ENCODE peak calls at places on chromosomes 2 and 18, in nine cellular contexts. A is A549, F is IMR-90, Q is spleen, G is ovary, Z is HCT116, S is body of pancreas, E is sigmoid colon, K is upper lobe of left lung. X is an unnamed sample.

GRCh38 chr2:99680946-99681345 is 191.1 kb upstream of the REV1 start:
- DNase-seq in K (no peak), Z (no peak), F (peak; percentile 82), S (no peak), A (no peak), Q (no peak), G (no peak), E (no peak), X (no peak)

GRCh38 chr2:64542071-64543005 is 18.2 kb downstream of the AFTPH start:
- DNase-seq in F (no peak), E (no peak), K (no peak), G (no peak), S (no peak), Z (no peak), A (no peak), Q (no peak), X (no peak)

GRCh38 chr2:128260239-128261138 is 58.2 kb downstream of the HS6ST1 start:
- DNase-seq in G (no peak), E (no peak), S (no peak), F (peak; percentile 81), Z (peak; percentile 4), A (no peak), K (peak; percentile 70), Q (no peak), X (no peak)

GRCh38 chr2:238642973-238643372 is 204.9 kb upstream of the TWIST2 start:
- DNase-seq in G (no peak), F (no peak), Q (no peak), S (no peak), E (no peak), Z (no peak), K (no peak), A (no peak), X (no peak)

GRCh38 chr18:61334491-61334850 is 1.2 kb downstream of the CDH20 start:
- DNase-seq in S (no peak), K (no peak), F (no peak), G (no peak), E (no peak), Z (no peak), Q (no peak), A (no peak), X (no peak)

GRCh38 chr2:167140767-167141166 is 252.5 kb downstream of the XIRP2 start:
- DNase-seq in A (no peak), E (no peak), F (peak; percentile 100), K (no peak), Z (peak; percentile 71), S (no peak), G (no peak), Q (no peak), X (no peak)

GRCh38 chr18:59148192-59148591 is 8.5 kb downstream of the SEC11C start:
- DNase-seq in A (no peak), F (no peak), K (no peak), G (no peak), E (no peak), Q (no peak), Z (no peak), S (peak; percentile 59), X (no peak)

GRCh38 chr2:61017556-61018318 is at the start of the genes PEX13 and PUS10:
- DNase-seq in K (peak; percentile 87), E (peak; percentile 83), G (peak; percentile 79), Z (peak; percentile 73), Q (peak; percentile 91), S (peak; percentile 75), F (peak; percentile 69), A (peak; percentile 93), X (peak; percentile 22)

GRCh38 chr18:3177902-3178687 is 41.7 kb downstream of the MYOM1 start:
- DNase-seq in K (no peak), F (peak; percentile 19), A (no peak), Z (no peak), S (no peak), G (no peak), E (peak; percentile 80), Q (peak; percentile 85), X (peak; percentile 41)
- TF ChIP-seq POLR2A in K (no peak), F (no peak), A (no peak), Z (no peak), S (peak; percentile 13), G (no peak), E (no peak), Q (no peak), X (no peak)

DNA sequence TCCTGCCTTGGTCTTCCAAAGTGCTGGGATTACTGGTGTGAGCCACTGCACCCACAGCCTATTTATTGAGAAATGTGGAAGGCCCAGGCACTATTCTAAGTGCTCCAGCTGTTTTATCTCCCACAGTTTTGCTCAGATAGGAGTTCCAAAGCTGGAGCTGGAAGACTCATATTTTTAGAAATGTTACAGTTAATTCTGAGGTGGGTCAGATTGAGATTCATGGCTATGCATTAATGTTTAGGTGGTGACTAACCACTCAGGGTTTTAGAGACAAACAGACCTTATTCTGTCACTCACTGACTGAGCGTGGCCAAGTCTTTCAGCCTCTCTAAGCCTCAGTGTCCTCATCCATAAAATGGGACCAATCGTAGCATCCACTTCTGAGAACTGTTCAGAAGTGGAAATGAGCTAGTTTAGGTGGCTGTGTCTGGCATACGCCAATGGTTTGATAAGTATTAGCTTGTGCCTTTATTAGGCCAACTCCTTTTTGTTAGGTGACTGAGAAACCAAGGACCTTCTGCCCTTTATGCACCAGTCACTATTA is 4.3 kb upstream of the CASP8 start:
- DNase-seq in G (no peak), S (no peak), A (no peak), K (no peak), Q (no peak), Z (no peak), F (peak; percentile 60), E (no peak), X (no peak)
- H3K4me1 ChIP-seq in G (peaks cover 5% of the 10 kb centered on the region), S (peaks cover 16% of the 10 kb centered on the region), A (peaks cover 41% of the 10 kb centered on the region), K (peaks cover 40% of the 10 kb centered on the region), Q (peaks cover 91% of the 10 kb centered on the region), Z (peaks cover 55% of the 10 kb centered on the region), F (peaks cover 9% of the 10 kb centered on the region), E (peaks cover 21% of the 10 kb centered on the region), X (peaks cover 69% of the 10 kb centered on the region)

GRCh38 chr18:11750171-11750570 is 61.1 kb downstream of the GNAL start:
- DNase-seq in Q (no peak), G (no peak), K (peak; percentile 66), F (no peak), S (no peak), Z (no peak), E (no peak), A (no peak), X (no peak)

GRCh38 chr18:11749305-11749704 is 60.2 kb downstream of the GNAL start:
- DNase-seq in E (no peak), F (no peak), K (no peak), A (no peak), S (no peak), G (no peak), Z (no peak), Q (no peak), X (no peak)

GRCh38 chr18:11747731-11748130 is 58.7 kb downstream of the GNAL start:
- DNase-seq in S (no peak), E (no peak), Q (no peak), K (peak; percentile 49), G (no peak), F (no peak), Z (no peak), A (no peak), X (no peak)

GRCh38 chr18:11750581-11751304 is 61.7 kb downstream of the GNAL start:
- DNase-seq in F (no peak), G (no peak), Q (no peak), K (peak; percentile 70), Z (no peak), E (no peak), A (no peak), S (no peak), X (no peak)

GRCh38 chr18:11747286-11747685 is 58.2 kb downstream of the GNAL start:
- DNase-seq in F (no peak), S (no peak), E (no peak), Q (no peak), A (no peak), Z (no peak), G (no peak), K (no peak), X (no peak)
- TF ChIP-seq POLR2A in F (no peak), S (no peak), E (no peak), Q (no peak), A (no peak), Z (no peak), G (no peak), K (no peak), X (no peak)

GRCh38 chr2:3146175-3146574 is 231.4 kb downstream of the EIPR1 start:
- DNase-seq in Z (no peak), A (no peak), E (no peak), G (no peak), S (no peak), Q (no peak), K (no peak), F (no peak), X (no peak)
- H3K4me1 ChIP-seq in Z (peaks cover 2% of the 10 kb centered on the region), A (peaks cover 2% of the 10 kb centered on the region), E (no peaks in the 10 kb centered on the region), G (no peaks in the 10 kb centered on the region), S (peaks cover 14% of the 10 kb centered on the region), Q (no peaks in the 10 kb centered on the region), K (no peaks in the 10 kb centered on the region), F (no peaks in the 10 kb centered on the region), X (no peaks in the 10 kb centered on the region)

DNA sequence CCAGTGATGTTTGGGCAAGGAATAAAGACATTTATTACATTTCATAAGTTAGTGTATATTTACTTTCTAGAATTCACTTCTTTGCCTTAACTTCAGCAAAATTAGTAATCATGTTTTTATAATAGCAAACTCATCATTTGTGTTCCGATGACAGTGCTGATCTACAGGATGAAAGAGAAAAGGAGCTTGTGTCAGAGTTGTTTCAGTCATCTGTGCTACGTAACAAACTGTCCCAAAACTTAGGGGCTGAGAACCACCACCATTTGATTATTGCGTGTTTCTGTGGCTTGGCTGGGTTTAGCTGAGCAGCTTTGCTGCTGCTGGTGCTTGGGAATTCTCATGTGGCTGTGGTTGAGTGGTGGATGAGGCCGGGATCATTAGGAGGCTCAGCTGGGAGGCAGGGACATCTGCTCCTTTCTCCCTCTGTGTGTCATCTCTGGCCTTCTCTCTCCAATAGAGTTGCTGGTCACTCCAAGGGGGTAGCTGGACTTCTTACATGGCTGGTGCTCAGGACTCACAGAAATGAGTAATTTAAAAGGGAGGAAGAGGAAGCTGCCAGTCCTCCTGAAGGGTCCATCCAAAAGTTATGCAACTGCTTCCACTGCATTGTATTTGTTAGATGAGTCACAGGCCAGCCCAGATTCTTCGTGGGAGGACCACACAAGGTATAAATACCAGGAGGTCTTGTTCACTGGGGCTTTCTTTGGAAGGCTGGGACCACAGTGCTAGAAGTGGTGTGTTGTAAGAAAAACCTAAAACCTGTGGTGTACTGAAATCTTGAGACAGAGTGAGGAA is 43.4 kb upstream of the HAAO start:
- DNase-seq in Q (no peak), K (no peak), A (peak; percentile 66), S (no peak), F (peak; percentile 98), E (peak; percentile 92), G (no peak), Z (no peak), X (no peak)
- TF ChIP-seq POLR2A in Q (no peak), K (no peak), A (no peak), S (no peak), F (peak; percentile 58), E (no peak), G (no peak), Z (no peak), X (no peak)